ENCODE peak calls at places on chromosomes 3 and 15, in eight cellular contexts. O is mesothelial cell of epicardium; G is GM06990; J is OCI-LY7; K is WTC11; W is HFFc6; N is CD8-positive, alpha-beta T cell; S is esophagus squamous epithelium. D is an unnamed sample.

GRCh38 chr3:88301273-88302002 is 151.7 kb downstream of the C3orf38 start:
- DNase-seq in O (no peak), G (no peak), J (no peak), K (no peak), W (no peak), N (no peak), S (no peak), D (no peak)

GRCh38 chr15:32683906-32684584 is 33.8 kb upstream of the GREM1 start:
- DNase-seq in O (no peak), G (no peak), J (no peak), K (no peak), W (peak), N (no peak), S (no peak), D (no peak)

GRCh38 chr3:71035314-71035713 is 548.2 kb downstream of the FOXP1 start:
- DNase-seq in O (no peak), G (no peak), J (no peak), K (no peak), W (peak), N (no peak), S (no peak), D (no peak)

GRCh38 chr3:29057326-29057725 is 223.5 kb upstream of the RBMS3 start:
- DNase-seq in O (no peak), G (no peak), J (no peak), K (peak), W (peak), N (no peak), S (no peak), D (no peak)

GRCh38 chr3:11903447-11903846 is 56.8 kb upstream of the TAMM41 start:
- DNase-seq in O (no peak), G (no peak), J (no peak), K (no peak), W (no peak), N (no peak), S (no peak), D (no peak)

GRCh38 chr3:55075846-55076245 is 148.0 kb upstream of the LRTM1 start:
- DNase-seq in O (no peak), G (no peak), J (no peak), K (no peak), W (no peak), N (no peak), S (no peak), D (no peak)

GRCh38 chr3:2947536-2947935 is 162.6 kb downstream of the IL5RA start:
- DNase-seq in O (no peak), G (no peak), J (no peak), K (no peak), W (no peak), N (no peak), S (no peak), D (no peak)

GRCh38 chr15:80999623-81000036 is 1.1 kb upstream of the TLNRD1 start:
- DNase-seq in O (no peak), G (peak), J (peak), K (no peak), W (no peak), N (peak), S (no peak), D (no peak)

GRCh38 chr15:100714749-100715342 is 112.5 kb downstream of the ASB7 start:
- DNase-seq in O (peak), G (no peak), J (no peak), K (no peak), W (no peak), N (no peak), S (no peak), D (peak)

GRCh38 chr15:66860844-66861243 is 158.8 kb downstream of the SMAD6 start:
- DNase-seq in O (no peak), G (no peak), J (no peak), K (no peak), W (no peak), N (no peak), S (no peak), D (peak)

GRCh38 chr3:68256635-68257034 is 602.2 kb upstream of the SUCLG2 start:
- DNase-seq in O (no peak), G (no peak), J (peak), K (peak), W (no peak), N (peak), S (no peak), D (no peak)

DNA sequence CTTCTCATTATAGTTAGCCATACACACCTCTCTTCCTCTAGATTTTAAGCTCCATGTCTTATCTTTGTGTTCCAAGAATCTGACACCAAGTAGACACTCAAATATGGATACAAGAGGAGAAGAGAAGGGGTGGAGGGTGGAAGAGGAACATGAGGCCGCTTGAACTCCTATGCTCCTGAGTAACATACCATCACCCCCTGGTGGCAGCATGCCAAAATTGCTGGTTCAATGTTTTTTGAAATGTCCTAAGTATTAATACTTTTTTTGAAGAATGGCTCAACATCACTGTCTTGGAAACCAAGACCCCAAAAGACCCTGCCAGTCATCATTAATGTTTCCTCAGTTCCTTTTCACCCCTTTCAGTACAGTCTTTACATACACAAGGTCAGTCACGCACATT is 71.8 kb upstream of the HACD2 start:
- DNase-seq in O (no peak), G (no peak), J (peak), K (peak), W (no peak), N (no peak), S (no peak), D (no peak)
- TF ChIP-seq CTCF in O (peak), G (peak), J (peak), K (no peak), W (peak), N (no peak), S (no peak), D (no peak)

GRCh38 chr3:158102660-158103085 is 3.5 kb downstream of the SHOX2 start:
- DNase-seq in O (no peak), G (no peak), J (no peak), K (no peak), W (no peak), N (no peak), S (no peak), D (no peak)

GRCh38 chr3:158103131-158103955 is 2.9 kb downstream of the SHOX2 start:
- DNase-seq in O (peak), G (peak), J (no peak), K (peak), W (no peak), N (no peak), S (no peak), D (no peak)

GRCh38 chr3:158102219-158102612 is 4.0 kb downstream of the SHOX2 start:
- DNase-seq in O (no peak), G (no peak), J (no peak), K (no peak), W (no peak), N (no peak), S (no peak), D (no peak)

GRCh38 chr3:158100681-158101080 is 5.5 kb downstream of the SHOX2 start:
- DNase-seq in O (no peak), G (no peak), J (no peak), K (no peak), W (no peak), N (no peak), S (no peak), D (no peak)

DNA sequence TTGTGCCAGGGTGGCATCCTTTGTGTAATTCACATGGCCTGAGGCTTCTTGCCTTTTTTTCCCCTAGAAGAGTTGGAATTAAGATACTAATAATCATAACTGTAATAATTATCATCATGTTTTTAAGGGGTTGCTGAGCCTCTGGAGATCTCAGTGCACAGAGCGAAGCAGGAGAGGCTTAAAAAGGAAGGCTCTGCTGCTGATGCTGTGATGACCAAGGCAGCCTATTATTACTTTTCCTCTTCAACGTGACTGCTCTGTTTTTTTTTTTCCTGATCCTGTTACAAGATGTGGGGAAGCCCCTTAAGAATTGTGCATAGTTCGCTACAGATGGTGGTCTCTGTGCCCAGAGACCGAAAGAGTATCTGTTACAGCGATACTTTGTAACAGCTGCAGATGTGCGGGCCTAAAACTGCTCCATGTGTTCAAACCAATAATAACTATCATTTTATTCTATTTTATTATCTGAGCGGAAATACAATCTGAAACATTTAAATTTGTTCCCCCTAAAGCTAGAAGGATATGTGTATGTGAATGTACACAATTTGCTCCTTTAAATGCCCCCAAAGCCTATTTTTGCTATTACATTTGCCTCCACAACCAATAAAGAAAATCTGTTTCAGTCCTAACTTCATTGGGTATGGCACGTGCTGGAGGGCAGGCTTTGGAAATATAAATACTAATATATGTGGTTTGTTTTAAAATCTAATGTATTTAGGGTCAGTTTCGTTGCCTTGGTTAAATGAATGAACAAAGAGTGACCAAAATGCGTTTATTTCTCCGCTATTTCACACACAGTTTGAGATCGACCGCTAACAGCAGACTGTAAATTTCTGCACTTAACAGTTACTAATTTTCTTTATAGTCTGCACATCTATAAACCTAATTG is 4.6 kb downstream of the SHOX2 start:
- DNase-seq in O (no peak), G (no peak), J (no peak), K (no peak), W (no peak), N (no peak), S (no peak), D (no peak)
- TF ChIP-seq CTCF in O (no peak), G (no peak), J (no peak), K (no peak), W (no peak), N (no peak), S (no peak), D (no peak)

GRCh38 chr3:165195628-165196576 is at the start of gene SLITRK3:
- DNase-seq in O (no peak), G (no peak), J (no peak), K (no peak), W (no peak), N (no peak), S (no peak), D (no peak)

GRCh38 chr3:165195226-165195625 is 958 bp downstream of the SLITRK3 start:
- DNase-seq in O (no peak), G (no peak), J (no peak), K (no peak), W (no peak), N (no peak), S (no peak), D (no peak)

GRCh38 chr3:165193392-165194268 is 2.6 kb downstream of the SLITRK3 start:
- DNase-seq in O (no peak), G (no peak), J (no peak), K (peak), W (no peak), N (no peak), S (no peak), D (no peak)

GRCh38 chr3:165194477-165195135 is 1.6 kb downstream of the SLITRK3 start:
- DNase-seq in O (no peak), G (no peak), J (no peak), K (no peak), W (no peak), N (no peak), S (no peak), D (no peak)

DNA sequence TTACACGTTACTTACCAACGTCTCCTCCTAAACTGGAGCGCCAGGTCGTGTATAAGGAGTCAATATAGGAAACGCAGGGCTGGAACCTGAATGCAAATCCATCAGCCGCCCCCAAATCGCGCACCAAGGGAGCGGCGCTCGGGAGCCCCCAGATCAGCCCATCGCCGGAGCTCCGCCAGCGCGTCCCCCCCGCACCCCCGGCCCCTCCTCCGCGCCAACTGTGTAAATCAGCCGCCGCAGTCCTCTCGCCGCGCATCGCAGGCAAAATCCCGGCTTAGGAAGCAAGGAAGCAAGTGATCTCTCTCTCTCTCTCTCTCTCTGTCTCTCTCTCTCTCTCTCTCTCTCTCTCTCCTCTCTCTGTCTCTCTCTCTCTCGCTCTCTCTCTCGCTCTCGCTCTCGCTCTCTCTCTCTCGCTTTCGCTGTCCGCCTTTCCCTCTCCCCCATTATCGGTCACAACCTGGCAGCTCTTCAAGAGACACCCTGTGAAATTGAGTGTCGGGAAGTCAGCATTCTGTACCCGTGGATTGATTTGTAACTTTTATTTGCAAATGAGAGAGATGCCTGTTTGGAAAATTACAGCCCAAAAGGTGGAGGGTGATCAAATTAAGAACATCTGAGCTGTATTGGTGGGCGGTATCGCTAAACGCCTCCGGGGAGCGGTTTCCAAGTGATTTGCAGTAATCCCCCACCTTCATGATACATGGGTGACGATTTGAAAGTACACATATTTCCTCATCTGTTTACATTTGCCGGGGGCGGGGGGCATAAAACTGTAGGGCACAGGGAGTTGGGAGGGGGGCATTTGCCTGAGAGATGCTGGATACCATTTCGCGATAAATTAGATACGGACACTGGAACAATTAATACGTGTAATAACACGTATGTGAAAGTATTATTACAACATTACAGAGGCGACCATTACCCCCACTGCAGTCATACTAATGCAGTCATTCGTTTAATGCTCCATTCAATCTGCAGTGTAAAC is 685 bp upstream of the SLITRK3 start:
- DNase-seq in O (no peak), G (no peak), J (no peak), K (peak), W (no peak), N (no peak), S (no peak), D (no peak)
- TF ChIP-seq CTCF in O (no peak), G (no peak), J (no peak), K (no peak), W (no peak), N (no peak), S (peak), D (no peak)

DNA sequence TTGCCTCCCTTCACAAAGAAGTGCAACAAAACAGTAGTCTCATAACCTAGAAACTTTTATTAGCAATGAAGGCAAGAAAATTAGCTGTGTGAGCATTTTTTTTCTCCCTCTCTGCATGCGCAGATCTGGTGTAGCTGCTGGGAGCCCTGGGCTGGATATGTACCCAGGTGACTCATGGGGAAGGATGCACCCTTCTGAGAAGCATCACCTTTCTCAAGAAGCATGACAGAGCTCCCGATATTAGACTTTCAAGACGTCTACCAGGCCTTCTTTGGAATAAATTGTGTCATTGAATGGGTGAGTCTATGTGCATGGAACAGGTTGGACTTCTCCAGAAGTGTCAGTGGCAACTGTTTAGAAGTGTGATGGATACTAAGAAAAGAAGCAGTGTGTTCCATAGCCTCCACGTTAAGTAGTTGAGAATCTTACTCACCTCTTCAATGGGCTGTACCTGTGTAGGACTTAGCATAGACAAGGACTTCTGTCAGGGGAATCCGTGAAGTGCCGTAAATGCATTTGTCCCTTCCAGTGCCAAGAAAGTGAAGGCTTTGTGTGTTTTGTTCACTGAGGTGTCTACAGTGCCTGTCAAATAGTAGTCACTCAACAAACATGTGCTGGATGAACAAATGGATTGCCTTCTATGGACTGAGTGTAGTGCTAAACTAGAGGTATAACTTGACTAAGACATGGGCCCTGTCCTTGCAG is 47.7 kb upstream of the RASGRP1 start:
- DNase-seq in O (no peak), G (no peak), J (no peak), K (no peak), W (no peak), N (no peak), S (no peak), D (no peak)
- TF ChIP-seq CTCF in O (no peak), G (no peak), J (no peak), K (no peak), W (no peak), N (no peak), S (no peak), D (no peak)

GRCh38 chr3:185280572-185281365 is 26.9 kb upstream of the EHHADH start:
- DNase-seq in O (no peak), G (peak), J (peak), K (no peak), W (peak), N (no peak), S (no peak), D (no peak)

GRCh38 chr3:185282696-185283373 is 29.0 kb upstream of the EHHADH start:
- DNase-seq in O (peak), G (peak), J (peak), K (peak), W (peak), N (peak), S (peak), D (peak)

GRCh38 chr3:185279582-185280138 is 25.8 kb upstream of the EHHADH start:
- DNase-seq in O (no peak), G (no peak), J (no peak), K (no peak), W (no peak), N (no peak), S (no peak), D (no peak)

GRCh38 chr3:185283374-185283935 is 29.6 kb upstream of the EHHADH start:
- DNase-seq in O (no peak), G (no peak), J (no peak), K (no peak), W (no peak), N (no peak), S (no peak), D (no peak)
- TF ChIP-seq CTCF in O (no peak), G (no peak), J (no peak), K (no peak), W (no peak), N (no peak), S (no peak), D (no peak)

GRCh38 chr15:48406240-48406891 is 75.1 kb downstream of the DUT start:
- DNase-seq in O (no peak), G (no peak), J (no peak), K (no peak), W (no peak), N (no peak), S (no peak), D (no peak)
- TF ChIP-seq CTCF in O (no peak), G (no peak), J (no peak), K (no peak), W (no peak), N (no peak), S (no peak), D (no peak)

GRCh38 chr15:62242999-62243398 is 77.9 kb upstream of the C2CD4B start:
- DNase-seq in O (no peak), G (no peak), J (no peak), K (no peak), W (no peak), N (no peak), S (no peak), D (no peak)

GRCh38 chr15:62240697-62241096 is 75.6 kb upstream of the C2CD4B start:
- DNase-seq in O (no peak), G (no peak), J (no peak), K (no peak), W (no peak), N (no peak), S (no peak), D (no peak)

GRCh38 chr15:62244762-62245161 is 79.7 kb upstream of the C2CD4B start:
- DNase-seq in O (no peak), G (no peak), J (no peak), K (peak), W (no peak), N (no peak), S (no peak), D (no peak)

GRCh38 chr15:62240121-62240520 is 75.0 kb upstream of the C2CD4B start:
- DNase-seq in O (no peak), G (no peak), J (no peak), K (no peak), W (no peak), N (no peak), S (no peak), D (no peak)

GRCh38 chr15:62241135-62241770 is 76.2 kb upstream of the C2CD4B start:
- DNase-seq in O (no peak), G (no peak), J (peak), K (peak), W (no peak), N (no peak), S (no peak), D (no peak)
- TF ChIP-seq CTCF in O (no peak), G (peak), J (peak), K (peak), W (peak), N (no peak), S (no peak), D (peak)

GRCh38 chr3:46276497-46277099 is 34.3 kb downstream of the CCR3 start:
- DNase-seq in O (no peak), G (peak), J (peak), K (peak), W (peak), N (peak), S (no peak), D (no peak)
- TF ChIP-seq CTCF in O (no peak), G (peak), J (peak), K (peak), W (peak), N (peak), S (peak), D (peak)

D was measured in RWPE2.